ENCODE peak calls at places on chromosomes 6 and 20, in eight cellular contexts. One of them, this sample, is unnamed.

GRCh38 chr6:15770347-15771143 is 107.7 kb upstream of the DTNBP1 start:
- DNase-seq in posterior cingulate gyrus: no peak
- DNase-seq in H9: no peak
- DNase-seq in SIG-M5: no peak
- DNase-seq in choroid plexus epithelial cell: peak; percentile 58
- DNase-seq in cardiac fibroblast: peak; percentile 37
- DNase-seq in amniotic stem cell: no peak
- DNase-seq in activated CD4-positive, alpha-beta T cell treated with anti-CD3 and anti-CD28 coated beads for 48 hours: peak; percentile 42
- DNase-seq in this sample: no peak

GRCh38 chr6:157215702-157216101 is 107.6 kb downstream of the TMEM242 start:
- DNase-seq in amniotic stem cell: no peak
- DNase-seq in choroid plexus epithelial cell: no peak
- DNase-seq in SIG-M5: no peak
- DNase-seq in activated CD4-positive, alpha-beta T cell treated with anti-CD3 and anti-CD28 coated beads for 48 hours: no peak
- DNase-seq in H9: no peak
- DNase-seq in cardiac fibroblast: no peak
- DNase-seq in posterior cingulate gyrus: no peak
- DNase-seq in this sample: no peak

GRCh38 chr20:1473821-1474220 is 7.2 kb upstream of the NSFL1C start:
- DNase-seq in choroid plexus epithelial cell: no peak
- DNase-seq in posterior cingulate gyrus: no peak
- DNase-seq in amniotic stem cell: no peak
- DNase-seq in cardiac fibroblast: no peak
- DNase-seq in H9: no peak
- DNase-seq in activated CD4-positive, alpha-beta T cell treated with anti-CD3 and anti-CD28 coated beads for 48 hours: no peak
- DNase-seq in SIG-M5: no peak
- DNase-seq in this sample: no peak

GRCh38 chr6:149028767-149029405 is 282.1 kb downstream of the UST start:
- DNase-seq in posterior cingulate gyrus: no peak
- DNase-seq in activated CD4-positive, alpha-beta T cell treated with anti-CD3 and anti-CD28 coated beads for 48 hours: peak; percentile 77
- DNase-seq in amniotic stem cell: peak; percentile 79
- DNase-seq in choroid plexus epithelial cell: peak; percentile 98
- DNase-seq in cardiac fibroblast: peak; percentile 96
- DNase-seq in SIG-M5: peak; percentile 6
- DNase-seq in H9: no peak
- DNase-seq in this sample: peak; percentile 41

GRCh38 chr20:43448748-43449535 is 8.8 kb upstream of the SRSF6 start:
- DNase-seq in choroid plexus epithelial cell: peak; percentile 67
- DNase-seq in posterior cingulate gyrus: no peak
- DNase-seq in activated CD4-positive, alpha-beta T cell treated with anti-CD3 and anti-CD28 coated beads for 48 hours: peak; percentile 56
- DNase-seq in cardiac fibroblast: peak; percentile 49
- DNase-seq in H9: peak; percentile 66
- DNase-seq in amniotic stem cell: no peak
- DNase-seq in SIG-M5: no peak
- DNase-seq in this sample: no peak

GRCh38 chr20:61253640-61254511 is 1.8 kb downstream of the CDH4 start:
- DNase-seq in amniotic stem cell: no peak
- DNase-seq in posterior cingulate gyrus: peak; percentile 89
- DNase-seq in H9: peak; percentile 46
- DNase-seq in choroid plexus epithelial cell: peak; percentile 46
- DNase-seq in cardiac fibroblast: no peak
- DNase-seq in activated CD4-positive, alpha-beta T cell treated with anti-CD3 and anti-CD28 coated beads for 48 hours: peak; percentile 7
- DNase-seq in SIG-M5: no peak
- DNase-seq in this sample: no peak

GRCh38 chr6:139028658-139029469 is at the start of gene ABRACL:
- DNase-seq in H9: no peak
- DNase-seq in SIG-M5: peak; percentile 65
- DNase-seq in amniotic stem cell: no peak
- DNase-seq in cardiac fibroblast: peak; percentile 73
- DNase-seq in activated CD4-positive, alpha-beta T cell treated with anti-CD3 and anti-CD28 coated beads for 48 hours: peak; percentile 92
- DNase-seq in choroid plexus epithelial cell: peak; percentile 51
- DNase-seq in posterior cingulate gyrus: peak; percentile 92
- DNase-seq in this sample: no peak

GRCh38 chr20:49210750-49211110 is 8.5 kb upstream of the DDX27 start:
- DNase-seq in SIG-M5: no peak
- DNase-seq in H9: no peak
- DNase-seq in posterior cingulate gyrus: no peak
- DNase-seq in choroid plexus epithelial cell: no peak
- DNase-seq in cardiac fibroblast: no peak
- DNase-seq in amniotic stem cell: no peak
- DNase-seq in activated CD4-positive, alpha-beta T cell treated with anti-CD3 and anti-CD28 coated beads for 48 hours: no peak
- DNase-seq in this sample: no peak

GRCh38 chr6:52576392-52577021 is 353 bp downstream of the TRAM2 start:
- DNase-seq in posterior cingulate gyrus: peak; percentile 88
- DNase-seq in cardiac fibroblast: peak; percentile 86
- DNase-seq in amniotic stem cell: peak; percentile 77
- DNase-seq in activated CD4-positive, alpha-beta T cell treated with anti-CD3 and anti-CD28 coated beads for 48 hours: peak; percentile 74
- DNase-seq in choroid plexus epithelial cell: peak; percentile 89
- DNase-seq in SIG-M5: no peak
- DNase-seq in H9: peak; percentile 76
- DNase-seq in this sample: peak; percentile 65

GRCh38 chr6:93550551-93551276 is 131.4 kb upstream of the EPHA7 start:
- DNase-seq in choroid plexus epithelial cell: no peak
- DNase-seq in activated CD4-positive, alpha-beta T cell treated with anti-CD3 and anti-CD28 coated beads for 48 hours: no peak
- DNase-seq in amniotic stem cell: no peak
- DNase-seq in posterior cingulate gyrus: no peak
- DNase-seq in cardiac fibroblast: no peak
- DNase-seq in H9: no peak
- DNase-seq in SIG-M5: no peak
- DNase-seq in this sample: no peak

GRCh38 chr6:159193923-159194322 is 24.7 kb downstream of the FNDC1 start:
- DNase-seq in activated CD4-positive, alpha-beta T cell treated with anti-CD3 and anti-CD28 coated beads for 48 hours: no peak
- DNase-seq in H9: no peak
- DNase-seq in amniotic stem cell: no peak
- DNase-seq in choroid plexus epithelial cell: no peak
- DNase-seq in posterior cingulate gyrus: no peak
- DNase-seq in SIG-M5: no peak
- DNase-seq in cardiac fibroblast: peak; percentile 48
- DNase-seq in this sample: no peak

GRCh38 chr6:76684881-76685280 is 612.4 kb upstream of the IMPG1 start:
- DNase-seq in cardiac fibroblast: peak; percentile 20
- DNase-seq in SIG-M5: no peak
- DNase-seq in H9: peak; percentile 78
- DNase-seq in choroid plexus epithelial cell: peak; percentile 65
- DNase-seq in activated CD4-positive, alpha-beta T cell treated with anti-CD3 and anti-CD28 coated beads for 48 hours: no peak
- DNase-seq in posterior cingulate gyrus: no peak
- DNase-seq in amniotic stem cell: no peak
- DNase-seq in this sample: no peak

GRCh38 chr6:75922226-75922625 is 150.2 kb downstream of the IMPG1 start:
- DNase-seq in choroid plexus epithelial cell: peak; percentile 33
- DNase-seq in H9: no peak
- DNase-seq in cardiac fibroblast: no peak
- DNase-seq in posterior cingulate gyrus: no peak
- DNase-seq in activated CD4-positive, alpha-beta T cell treated with anti-CD3 and anti-CD28 coated beads for 48 hours: no peak
- DNase-seq in SIG-M5: no peak
- DNase-seq in amniotic stem cell: no peak
- DNase-seq in this sample: no peak

GRCh38 chr6:89044988-89045387 is 35.6 kb upstream of the PNRC1 start:
- DNase-seq in choroid plexus epithelial cell: no peak
- DNase-seq in H9: no peak
- DNase-seq in cardiac fibroblast: no peak
- DNase-seq in posterior cingulate gyrus: peak; percentile 90
- DNase-seq in SIG-M5: peak; percentile 22
- DNase-seq in activated CD4-positive, alpha-beta T cell treated with anti-CD3 and anti-CD28 coated beads for 48 hours: no peak
- DNase-seq in amniotic stem cell: no peak
- DNase-seq in this sample: no peak

GRCh38 chr6:55182016-55182650 is 7.8 kb downstream of the HCRTR2 start:
- DNase-seq in cardiac fibroblast: no peak
- DNase-seq in amniotic stem cell: no peak
- DNase-seq in choroid plexus epithelial cell: no peak
- DNase-seq in activated CD4-positive, alpha-beta T cell treated with anti-CD3 and anti-CD28 coated beads for 48 hours: no peak
- DNase-seq in H9: no peak
- DNase-seq in SIG-M5: no peak
- DNase-seq in posterior cingulate gyrus: no peak
- DNase-seq in this sample: no peak

GRCh38 chr20:20603339-20603990 is 109.0 kb downstream of the RALGAPA2 start:
- DNase-seq in amniotic stem cell: no peak
- DNase-seq in H9: no peak
- DNase-seq in SIG-M5: no peak
- DNase-seq in cardiac fibroblast: no peak
- DNase-seq in posterior cingulate gyrus: no peak
- DNase-seq in activated CD4-positive, alpha-beta T cell treated with anti-CD3 and anti-CD28 coated beads for 48 hours: no peak
- DNase-seq in choroid plexus epithelial cell: no peak
- DNase-seq in this sample: no peak

GRCh38 chr6:144194293-144194828 is 44.0 kb downstream of the STX11 start:
- DNase-seq in H9: peak; percentile 41
- DNase-seq in activated CD4-positive, alpha-beta T cell treated with anti-CD3 and anti-CD28 coated beads for 48 hours: no peak
- DNase-seq in cardiac fibroblast: no peak
- DNase-seq in choroid plexus epithelial cell: peak; percentile 19
- DNase-seq in posterior cingulate gyrus: no peak
- DNase-seq in SIG-M5: no peak
- DNase-seq in amniotic stem cell: no peak
- DNase-seq in this sample: no peak

GRCh38 chr6:1240766-1241165 is 71.1 kb upstream of the FOXQ1 start:
- DNase-seq in amniotic stem cell: no peak
- DNase-seq in choroid plexus epithelial cell: peak; percentile 32
- DNase-seq in SIG-M5: no peak
- DNase-seq in activated CD4-positive, alpha-beta T cell treated with anti-CD3 and anti-CD28 coated beads for 48 hours: no peak
- DNase-seq in posterior cingulate gyrus: no peak
- DNase-seq in H9: no peak
- DNase-seq in cardiac fibroblast: no peak
- DNase-seq in this sample: no peak

GRCh38 chr20:52789716-52790115 is 182.4 kb upstream of the TSHZ2 start:
- DNase-seq in H9: no peak
- DNase-seq in amniotic stem cell: no peak
- DNase-seq in choroid plexus epithelial cell: no peak
- DNase-seq in SIG-M5: no peak
- DNase-seq in activated CD4-positive, alpha-beta T cell treated with anti-CD3 and anti-CD28 coated beads for 48 hours: no peak
- DNase-seq in cardiac fibroblast: no peak
- DNase-seq in posterior cingulate gyrus: no peak
- DNase-seq in this sample: no peak

GRCh38 chr20:42963796-42964195 is 225.9 kb downstream of the PTPRT start:
- DNase-seq in SIG-M5: no peak
- DNase-seq in choroid plexus epithelial cell: no peak
- DNase-seq in amniotic stem cell: no peak
- DNase-seq in activated CD4-positive, alpha-beta T cell treated with anti-CD3 and anti-CD28 coated beads for 48 hours: no peak
- DNase-seq in cardiac fibroblast: no peak
- DNase-seq in posterior cingulate gyrus: no peak
- DNase-seq in H9: no peak
- DNase-seq in this sample: no peak

GRCh38 chr20:50185426-50185825 is 5.2 kb upstream of the CEBPB start:
- DNase-seq in choroid plexus epithelial cell: no peak
- DNase-seq in cardiac fibroblast: no peak
- DNase-seq in amniotic stem cell: no peak
- DNase-seq in SIG-M5: no peak
- DNase-seq in posterior cingulate gyrus: peak; percentile 27
- DNase-seq in H9: no peak
- DNase-seq in activated CD4-positive, alpha-beta T cell treated with anti-CD3 and anti-CD28 coated beads for 48 hours: no peak
- DNase-seq in this sample: no peak

GRCh38 chr6:40349092-40349491 is 238.1 kb downstream of the LRFN2 start:
- DNase-seq in H9: peak; percentile 27
- DNase-seq in cardiac fibroblast: no peak
- DNase-seq in amniotic stem cell: no peak
- DNase-seq in posterior cingulate gyrus: peak; percentile 89
- DNase-seq in activated CD4-positive, alpha-beta T cell treated with anti-CD3 and anti-CD28 coated beads for 48 hours: no peak
- DNase-seq in choroid plexus epithelial cell: no peak
- DNase-seq in SIG-M5: no peak
- DNase-seq in this sample: no peak

GRCh38 chr6:90269334-90269733 is 27.3 kb downstream of the BACH2 start:
- DNase-seq in activated CD4-positive, alpha-beta T cell treated with anti-CD3 and anti-CD28 coated beads for 48 hours: no peak
- DNase-seq in posterior cingulate gyrus: no peak
- DNase-seq in SIG-M5: no peak
- DNase-seq in amniotic stem cell: no peak
- DNase-seq in H9: no peak
- DNase-seq in cardiac fibroblast: no peak
- DNase-seq in choroid plexus epithelial cell: no peak
- DNase-seq in this sample: no peak

GRCh38 chr6:139540276-139540675 is 165.8 kb upstream of the CITED2 start:
- DNase-seq in posterior cingulate gyrus: no peak
- DNase-seq in choroid plexus epithelial cell: peak; percentile 69
- DNase-seq in amniotic stem cell: no peak
- DNase-seq in cardiac fibroblast: peak; percentile 61
- DNase-seq in activated CD4-positive, alpha-beta T cell treated with anti-CD3 and anti-CD28 coated beads for 48 hours: peak; percentile 59
- DNase-seq in H9: no peak
- DNase-seq in SIG-M5: no peak
- DNase-seq in this sample: no peak

GRCh38 chr6:26365633-26365995 is 616 bp downstream of the BTN3A2 start:
- DNase-seq in amniotic stem cell: no peak
- DNase-seq in cardiac fibroblast: no peak
- DNase-seq in SIG-M5: no peak
- DNase-seq in H9: no peak
- DNase-seq in activated CD4-positive, alpha-beta T cell treated with anti-CD3 and anti-CD28 coated beads for 48 hours: no peak
- DNase-seq in choroid plexus epithelial cell: no peak
- DNase-seq in posterior cingulate gyrus: no peak
- DNase-seq in this sample: no peak

GRCh38 chr20:50005378-50006020 is 22.7 kb downstream of the SNAI1 start:
- DNase-seq in SIG-M5: no peak
- DNase-seq in amniotic stem cell: no peak
- DNase-seq in activated CD4-positive, alpha-beta T cell treated with anti-CD3 and anti-CD28 coated beads for 48 hours: no peak
- DNase-seq in posterior cingulate gyrus: no peak
- DNase-seq in H9: no peak
- DNase-seq in choroid plexus epithelial cell: no peak
- DNase-seq in cardiac fibroblast: peak; percentile 59
- DNase-seq in this sample: no peak

GRCh38 chr6:157673596-157673995 is 149.4 kb upstream of the SNX9 start:
- DNase-seq in amniotic stem cell: no peak
- DNase-seq in posterior cingulate gyrus: no peak
- DNase-seq in cardiac fibroblast: no peak
- DNase-seq in activated CD4-positive, alpha-beta T cell treated with anti-CD3 and anti-CD28 coated beads for 48 hours: no peak
- DNase-seq in SIG-M5: no peak
- DNase-seq in H9: no peak
- DNase-seq in choroid plexus epithelial cell: no peak
- DNase-seq in this sample: no peak

GRCh38 chr20:48732081-48732829 is 95.5 kb downstream of the PREX1 start:
- DNase-seq in choroid plexus epithelial cell: no peak
- DNase-seq in H9: no peak
- DNase-seq in cardiac fibroblast: no peak
- DNase-seq in posterior cingulate gyrus: peak; percentile 77
- DNase-seq in amniotic stem cell: no peak
- DNase-seq in SIG-M5: no peak
- DNase-seq in activated CD4-positive, alpha-beta T cell treated with anti-CD3 and anti-CD28 coated beads for 48 hours: no peak
- DNase-seq in this sample: no peak

GRCh38 chr20:20089018-20089417 is 36.7 kb downstream of the CFAP61 start:
- DNase-seq in SIG-M5: no peak
- DNase-seq in choroid plexus epithelial cell: no peak
- DNase-seq in posterior cingulate gyrus: no peak
- DNase-seq in H9: no peak
- DNase-seq in activated CD4-positive, alpha-beta T cell treated with anti-CD3 and anti-CD28 coated beads for 48 hours: no peak
- DNase-seq in amniotic stem cell: no peak
- DNase-seq in cardiac fibroblast: no peak
- DNase-seq in this sample: no peak

GRCh38 chr6:123333000-123333756 is 303.6 kb downstream of the TRDN start:
- DNase-seq in choroid plexus epithelial cell: no peak
- DNase-seq in SIG-M5: no peak
- DNase-seq in cardiac fibroblast: no peak
- DNase-seq in posterior cingulate gyrus: no peak
- DNase-seq in H9: no peak
- DNase-seq in activated CD4-positive, alpha-beta T cell treated with anti-CD3 and anti-CD28 coated beads for 48 hours: no peak
- DNase-seq in amniotic stem cell: no peak
- DNase-seq in this sample: no peak

GRCh38 chr6:161162722-161163121 is 111.1 kb downstream of the AGPAT4 start:
- DNase-seq in cardiac fibroblast: no peak
- DNase-seq in SIG-M5: no peak
- DNase-seq in choroid plexus epithelial cell: no peak
- DNase-seq in H9: no peak
- DNase-seq in posterior cingulate gyrus: no peak
- DNase-seq in amniotic stem cell: no peak
- DNase-seq in activated CD4-positive, alpha-beta T cell treated with anti-CD3 and anti-CD28 coated beads for 48 hours: no peak
- DNase-seq in this sample: no peak

GRCh38 chr6:24720131-24720603 is 1.2 kb upstream of the C6orf62 start:
- DNase-seq in posterior cingulate gyrus: peak; percentile 90
- DNase-seq in H9: peak; percentile 30
- DNase-seq in amniotic stem cell: peak; percentile 14
- DNase-seq in cardiac fibroblast: peak; percentile 64
- DNase-seq in SIG-M5: no peak
- DNase-seq in activated CD4-positive, alpha-beta T cell treated with anti-CD3 and anti-CD28 coated beads for 48 hours: peak; percentile 82
- DNase-seq in choroid plexus epithelial cell: peak; percentile 58
- DNase-seq in this sample: peak; percentile 38

GRCh38 chr6:166252601-166253000 is 55.6 kb downstream of the PRR18 start:
- DNase-seq in activated CD4-positive, alpha-beta T cell treated with anti-CD3 and anti-CD28 coated beads for 48 hours: no peak
- DNase-seq in H9: no peak
- DNase-seq in posterior cingulate gyrus: no peak
- DNase-seq in cardiac fibroblast: no peak
- DNase-seq in SIG-M5: no peak
- DNase-seq in choroid plexus epithelial cell: no peak
- DNase-seq in amniotic stem cell: no peak
- DNase-seq in this sample: no peak

GRCh38 chr20:49575551-49576060 is 7.7 kb upstream of the PTGIS start:
- DNase-seq in choroid plexus epithelial cell: no peak
- DNase-seq in H9: peak; percentile 29
- DNase-seq in cardiac fibroblast: peak; percentile 50
- DNase-seq in SIG-M5: no peak
- DNase-seq in posterior cingulate gyrus: no peak
- DNase-seq in activated CD4-positive, alpha-beta T cell treated with anti-CD3 and anti-CD28 coated beads for 48 hours: no peak
- DNase-seq in amniotic stem cell: no peak
- DNase-seq in this sample: no peak

This sample was measured in SW 1271.